ENCODE peak calls at places on chromosomes 6 and 20, in four cellular contexts. R is GM10248, T is uterus, E is kidney. O is an unnamed sample.

GRCh38 chr6:33988121-33989015 is 157.5 kb downstream of the GRM4 start:
- DNase-seq in E (peak; percentile 62), R (no peak), T (peak; percentile 8), O (no peak)

GRCh38 chr20:51136326-51136725 is 113.4 kb upstream of the KCNG1 start:
- DNase-seq in R (no peak), E (no peak), T (no peak), O (no peak)

GRCh38 chr6:20705741-20706140 is 171.5 kb downstream of the CDKAL1 start:
- DNase-seq in T (no peak), R (no peak), E (no peak), O (no peak)

GRCh38 chr20:5996765-5997164 is 46.3 kb downstream of the MCM8 start:
- DNase-seq in R (peak; percentile 56), T (no peak), E (no peak), O (peak; percentile 65)

GRCh38 chr20:25049261-25050060 is 8.5 kb downstream of the ACSS1 start:
- DNase-seq in E (peak; percentile 54), R (no peak), T (peak; percentile 18), O (no peak)

GRCh38 chr6:144094731-144095133 is 641 bp downstream of the SF3B5 start:
- DNase-seq in E (no peak), T (no peak), R (peak; percentile 13), O (no peak)

GRCh38 chr6:26250806-26251075 is 114.3 kb upstream of the BTN3A2 start:
- DNase-seq in R (no peak), T (no peak), E (no peak), O (no peak)

GRCh38 chr6:111805511-111806181 is 67.6 kb downstream of the FYN start:
- DNase-seq in T (no peak), E (no peak), R (peak; percentile 43), O (peak; percentile 52)

GRCh38 chr20:44355503-44356352 is at the start of gene HNF4A:
- DNase-seq in E (no peak), R (no peak), T (no peak), O (no peak)

GRCh38 chr6:41643899-41644269 is 5.6 kb downstream of the MDFI start:
- DNase-seq in T (no peak), E (no peak), R (no peak), O (no peak)

GRCh38 chr6:32092760-32093497 is 16.2 kb downstream of the TNXB start:
- DNase-seq in T (peak; percentile 76), R (no peak), E (no peak), O (peak; percentile 5)

GRCh38 chr6:111773501-111774345 is 99.5 kb downstream of the FYN start:
- DNase-seq in T (peak; percentile 48), E (no peak), R (no peak), O (no peak)

GRCh38 chr20:41352106-41352505 is 11.5 kb downstream of the LPIN3 start:
- DNase-seq in R (no peak), E (no peak), T (no peak), O (no peak)

GRCh38 chr6:120262354-120262753 is 912.8 kb upstream of the MAN1A1 start:
- DNase-seq in T (no peak), E (no peak), R (no peak), O (no peak)

GRCh38 chr20:58584051-58584824 is 66.8 kb upstream of the STX16 start:
- DNase-seq in R (no peak), E (no peak), T (peak; percentile 9), O (no peak)

GRCh38 chr6:110334425-110335158 is 23.6 kb downstream of the METTL24 start:
- DNase-seq in E (no peak), T (no peak), R (no peak), O (no peak)

GRCh38 chr6:27668442-27669275 is 195.8 kb upstream of the ZNF184 start:
- DNase-seq in E (no peak), R (peak; percentile 53), T (peak; percentile 28), O (peak; percentile 58)

GRCh38 chr6:27078734-27079357 is 168.7 kb upstream of the PRSS16 start:
- DNase-seq in T (no peak), E (no peak), R (peak; percentile 43), O (peak; percentile 48)

GRCh38 chr6:130167655-130168054 is 55.1 kb downstream of the SAMD3 start:
- DNase-seq in E (no peak), R (no peak), T (no peak), O (no peak)

GRCh38 chr20:33239418-33239817 is 3.6 kb downstream of the BPIFA1 start:
- DNase-seq in R (no peak), E (no peak), T (no peak), O (no peak)

GRCh38 chr20:50297498-50298348 is 107.1 kb downstream of the CEBPB start:
- DNase-seq in R (no peak), E (peak; percentile 48), T (no peak), O (no peak)

GRCh38 chr6:27810768-27811298 is 101.4 kb downstream of the OR2B2 start:
- DNase-seq in T (no peak), E (no peak), R (no peak), O (no peak)

GRCh38 chr20:39269031-39269461 is 306.9 kb downstream of the DHX35 start:
- DNase-seq in E (peak; percentile 78), R (peak; percentile 72), T (no peak), O (peak; percentile 61)

GRCh38 chr20:39268566-39268965 is 306.4 kb downstream of the DHX35 start:
- DNase-seq in T (no peak), R (no peak), E (no peak), O (no peak)

GRCh38 chr20:39263076-39263475 is 300.9 kb downstream of the DHX35 start:
- DNase-seq in E (no peak), T (no peak), R (no peak), O (no peak)

GRCh38 chr20:39266989-39267388 is 304.8 kb downstream of the DHX35 start:
- DNase-seq in T (no peak), R (no peak), E (no peak), O (no peak)

GRCh38 chr20:39264506-39265172 is 302.5 kb downstream of the DHX35 start:
- DNase-seq in E (peak; percentile 76), T (peak; percentile 68), R (peak; percentile 56), O (peak; percentile 58)
- TF ChIP-seq CTCF in E (peak; percentile 79), T (peak; percentile 71), R (peak; percentile 88), O (peak; percentile 76)

GRCh38 chr6:142612956-142613355 is 311.1 kb downstream of the ADGRG6 start:
- DNase-seq in E (no peak), T (no peak), R (no peak), O (no peak)
- TF ChIP-seq CTCF in E (no peak), T (no peak), R (no peak), O (no peak)

GRCh38 chr6:158506577-158506976 is 53.3 kb upstream of the TMEM181 start:
- DNase-seq in R (no peak), T (no peak), E (no peak), O (no peak)
- TF ChIP-seq CTCF in R (no peak), T (no peak), E (no peak), O (no peak)

GRCh38 chr20:53210931-53211330 is 238.8 kb downstream of the TSHZ2 start:
- DNase-seq in E (no peak), R (no peak), T (no peak), O (no peak)

GRCh38 chr20:53205046-53205445 is 232.9 kb downstream of the TSHZ2 start:
- DNase-seq in R (no peak), E (no peak), T (no peak), O (no peak)

GRCh38 chr20:53210041-53210440 is 237.9 kb downstream of the TSHZ2 start:
- DNase-seq in R (no peak), T (no peak), E (no peak), O (no peak)

GRCh38 chr20:53212018-53212417 is 239.9 kb downstream of the TSHZ2 start:
- DNase-seq in E (no peak), T (no peak), R (no peak), O (no peak)

GRCh38 chr20:53208110-53208908 is 236.2 kb downstream of the TSHZ2 start:
- DNase-seq in T (no peak), R (no peak), E (no peak), O (no peak)
- TF ChIP-seq CTCF in T (no peak), R (no peak), E (no peak), O (no peak)

O was measured in GM20000.